ENCODE peak calls at places on chromosome 6, in six cellular contexts. M, Z, T, I, F and U are unnamed samples.

GRCh38 chr6:112384511-112384910 is 37.4 kb downstream of the RFPL4B start:
- DNase-seq in Z (no peak), T (no peak), I (peak), F (no peak), M (no peak), U (no peak)

GRCh38 chr6:33185654-33186187 is 6.5 kb downstream of the COL11A2 start:
- DNase-seq in F (no peak), I (no peak), T (no peak), M (no peak), Z (no peak), U (no peak)

GRCh38 chr6:43383021-43383667 is 13.7 kb upstream of the ZNF318 start:
- DNase-seq in Z (no peak), T (peak), M (no peak), I (peak), F (no peak), U (no peak)

GRCh38 chr6:170011233-170012142 is 260.1 kb downstream of the ERMARD start:
- DNase-seq in I (no peak), M (peak), T (no peak), Z (no peak), F (no peak), U (peak)

GRCh38 chr6:170452767-170453545 is 100.2 kb downstream of the PSMB1 start:
- DNase-seq in I (no peak), F (no peak), T (no peak), M (no peak), Z (peak), U (no peak)

GRCh38 chr6:139520321-139520768 is 145.9 kb upstream of the CITED2 start:
- DNase-seq in M (no peak), Z (no peak), T (peak), F (no peak), I (no peak), U (no peak)

GRCh38 chr6:44304282-44305199 is 8.6 kb downstream of the AARS2 start:
- DNase-seq in T (peak), Z (peak), I (peak), F (no peak), M (peak), U (no peak)

GRCh38 chr6:139129284-139129683 is 5.6 kb upstream of the HECA start:
- DNase-seq in M (no peak), T (no peak), Z (no peak), F (no peak), I (peak), U (no peak)

GRCh38 chr6:43771858-43772570 is 2.0 kb downstream of the VEGFA start:
- DNase-seq in Z (peak), M (peak), F (peak), I (peak), T (peak), U (peak)

GRCh38 chr6:154512214-154512613 is 1.7 kb upstream of the CNKSR3 start:
- DNase-seq in F (no peak), T (no peak), Z (no peak), I (no peak), M (no peak), U (no peak)
- H3K4me3 ChIP-seq in F (no peak), T (no peak), Z (no peak), I (no peak), M (no peak), U (no peak)

DNA sequence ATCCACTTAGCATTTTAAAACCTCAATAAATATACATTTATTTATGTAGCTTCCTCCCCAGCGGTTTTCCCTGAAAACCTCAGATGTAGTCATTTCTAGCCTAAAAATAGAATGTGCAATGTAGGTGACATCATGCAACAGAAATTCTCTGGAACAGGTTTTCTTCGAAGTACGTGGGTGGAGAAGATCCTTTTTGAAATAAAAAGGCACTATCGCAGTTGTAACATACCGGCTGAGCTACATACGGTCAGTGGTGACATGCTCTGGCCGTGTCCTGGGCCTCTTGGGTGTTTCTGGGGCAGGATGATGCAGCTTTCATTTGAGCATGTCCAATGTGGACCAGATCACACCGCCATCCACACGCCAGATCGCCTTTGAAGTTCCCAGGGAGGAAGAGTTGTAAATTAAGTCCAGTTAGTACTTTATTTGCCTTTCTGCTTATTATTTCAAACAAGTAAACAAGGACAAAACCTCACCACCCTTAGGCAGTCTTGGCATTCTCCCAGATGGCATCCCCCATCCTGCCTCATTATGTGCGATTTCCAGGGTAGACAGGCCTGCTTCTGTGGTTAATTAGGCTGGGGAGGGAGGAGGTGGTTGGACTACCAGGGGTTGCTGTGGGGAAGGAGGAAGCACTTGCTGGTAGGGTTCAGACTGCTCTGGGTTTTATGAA is 109.5 kb upstream of the CLDN20 start:
- DNase-seq in I (peak), T (peak), F (no peak), M (no peak), Z (no peak), U (no peak)
- H3K4me3 ChIP-seq in I (peak), T (no peak), F (no peak), M (no peak), Z (no peak), U (no peak)

DNA sequence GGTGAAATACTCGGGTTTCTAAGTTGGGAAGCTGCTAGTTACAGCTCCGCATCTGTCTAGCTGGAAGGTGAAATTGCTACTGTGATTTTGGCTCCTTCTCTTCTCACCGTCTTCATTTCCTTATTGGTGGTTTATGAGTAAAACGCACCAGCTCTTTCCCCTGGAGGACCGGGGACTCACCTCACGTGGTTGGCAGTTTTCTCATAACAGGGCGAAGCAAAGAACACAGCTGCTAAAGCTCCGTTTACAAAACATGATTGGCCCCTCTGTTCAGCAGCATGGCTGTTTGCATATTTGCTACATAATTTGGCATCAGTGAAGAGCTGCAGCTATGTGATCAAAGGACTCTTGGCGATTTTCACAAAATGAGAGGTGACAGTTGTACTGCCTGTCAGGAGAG is 20.5 kb upstream of the TMEM181 start:
- DNase-seq in M (no peak), F (no peak), Z (no peak), T (no peak), I (no peak), U (no peak)
- H3K4me3 ChIP-seq in M (no peak), F (no peak), Z (no peak), T (no peak), I (no peak), U (no peak)

DNA sequence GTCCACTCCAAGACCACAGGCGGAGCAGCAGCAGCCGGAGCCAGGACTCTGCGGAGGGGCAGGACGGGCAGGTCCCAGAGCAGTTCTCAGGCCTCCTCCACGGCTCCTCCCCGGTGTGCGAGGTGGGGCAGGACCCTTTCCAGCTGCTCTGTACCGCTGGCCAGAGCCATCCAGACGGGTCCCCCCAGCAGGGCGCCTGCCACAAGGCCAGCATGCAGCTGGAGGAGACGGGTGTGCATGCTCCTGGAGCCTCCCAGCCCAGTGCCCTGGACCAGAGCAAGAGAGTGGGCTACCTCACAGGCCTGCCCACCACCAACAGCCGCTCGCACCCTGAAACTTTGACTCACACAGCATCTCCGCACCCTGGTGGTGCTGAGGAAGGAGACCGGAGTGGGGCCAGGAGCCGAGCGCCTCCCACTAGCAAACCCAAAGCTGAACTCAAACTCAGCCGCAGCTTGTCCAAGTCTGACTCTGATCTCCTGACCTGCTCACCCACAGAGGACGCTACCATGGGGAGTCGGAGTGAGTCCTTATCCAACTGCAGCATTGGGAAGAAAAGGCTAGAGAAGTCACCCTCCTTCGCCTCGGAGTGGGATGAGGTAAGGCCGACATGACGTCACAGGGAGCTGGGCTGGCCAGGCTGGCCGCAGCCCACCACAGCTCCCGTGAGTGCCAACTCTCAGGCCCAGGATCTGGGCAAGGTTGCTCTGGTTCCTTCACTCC is 123.5 kb downstream of the TCP11 start:
- DNase-seq in M (no peak), F (no peak), T (no peak), Z (peak), I (no peak), U (peak)
- H3K4me3 ChIP-seq in M (no peak), F (no peak), T (no peak), Z (no peak), I (peak), U (peak)

GRCh38 chr6:126720326-126720725 is 380.4 kb downstream of the CENPW start:
- DNase-seq in I (peak), M (no peak), Z (no peak), T (no peak), F (no peak), U (no peak)

GRCh38 chr6:126723541-126724170 is 383.7 kb downstream of the CENPW start:
- DNase-seq in Z (no peak), T (no peak), F (no peak), M (no peak), I (peak), U (no peak)

GRCh38 chr6:126721581-126722145 is 381.7 kb downstream of the CENPW start:
- DNase-seq in F (no peak), I (peak), Z (no peak), T (peak), M (no peak), U (no peak)

GRCh38 chr6:126724821-126725220 is 384.9 kb downstream of the CENPW start:
- DNase-seq in Z (no peak), M (no peak), F (no peak), T (no peak), I (no peak), U (no peak)
- H3K4me3 ChIP-seq in Z (no peak), M (no peak), F (no peak), T (no peak), I (no peak), U (no peak)

GRCh38 chr6:69279805-69280204 is 517.0 kb downstream of the LMBRD1 start:
- DNase-seq in F (no peak), M (peak), Z (no peak), I (no peak), T (no peak), U (no peak)

GRCh38 chr6:69276204-69276603 is 520.6 kb downstream of the LMBRD1 start:
- DNase-seq in T (no peak), Z (no peak), I (no peak), F (no peak), M (no peak), U (no peak)
- H3K4me3 ChIP-seq in T (no peak), Z (no peak), I (no peak), F (no peak), M (no peak), U (no peak)

DNA sequence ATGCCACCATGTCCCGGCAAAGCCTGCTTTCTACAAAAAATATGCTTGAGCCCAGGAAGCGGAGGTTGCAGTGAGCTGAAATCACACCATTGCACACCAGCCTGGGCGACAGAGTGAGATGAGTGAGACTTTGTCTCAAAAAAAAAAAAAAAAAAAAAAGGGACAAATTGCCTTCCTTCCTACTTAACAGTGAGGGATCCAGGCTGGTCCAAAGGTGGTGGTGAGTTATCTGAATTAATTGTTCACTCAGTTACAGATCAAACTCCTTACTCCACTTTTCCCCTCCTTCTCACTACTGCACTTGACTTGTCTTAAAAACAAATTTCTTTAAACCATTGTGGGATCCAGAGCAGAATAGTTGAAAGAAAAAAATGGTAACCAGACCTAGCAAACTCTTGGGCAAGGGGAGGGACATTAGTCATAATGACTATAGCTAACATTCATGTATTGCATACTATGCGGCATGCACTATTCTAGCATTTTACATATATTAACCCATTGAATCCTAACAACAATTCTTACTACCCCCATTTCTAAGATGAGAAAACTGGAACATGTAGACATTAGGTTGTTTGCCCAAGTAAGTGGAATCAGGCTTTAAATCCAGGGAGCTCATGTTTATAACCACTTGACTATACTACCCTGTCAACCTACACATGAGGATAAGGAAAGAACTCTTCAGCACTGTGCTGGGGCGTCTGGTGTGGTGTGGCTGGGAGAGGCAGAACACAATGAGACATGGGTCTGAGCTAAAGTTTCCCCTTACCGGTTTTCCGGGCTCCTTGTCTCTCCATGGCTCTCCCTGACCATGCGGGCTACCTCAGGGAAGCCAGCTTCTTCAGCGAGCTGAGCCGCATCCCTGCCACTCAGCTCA is 1.5 kb downstream of the GPANK1 start:
- DNase-seq in F (no peak), M (no peak), T (peak), Z (no peak), I (peak), U (no peak)
- H3K4me3 ChIP-seq in F (peak), M (peak), T (peak), Z (peak), I (peak), U (peak)

GRCh38 chr6:11172501-11173337 is 59.7 kb downstream of the NEDD9 start:
- DNase-seq in I (peak), F (peak), T (peak), Z (peak), M (peak), U (peak)
- H3K4me3 ChIP-seq in I (no peak), F (no peak), T (peak), Z (no peak), M (no peak), U (no peak)

GRCh38 chr6:46014511-46015118 is 1.0 kb downstream of the CLIC5 start:
- DNase-seq in I (no peak), Z (peak), F (no peak), M (peak), T (no peak), U (peak)
- H3K4me3 ChIP-seq in I (peak), Z (peak), F (peak), M (peak), T (peak), U (peak)

GRCh38 chr6:41720783-41721182 is 14.6 kb downstream of the TFEB start:
- DNase-seq in Z (no peak), M (no peak), T (no peak), F (no peak), I (no peak), U (no peak)

GRCh38 chr6:41723936-41724637 is 11.3 kb downstream of the TFEB start:
- DNase-seq in F (no peak), M (no peak), T (no peak), I (no peak), Z (no peak), U (no peak)

GRCh38 chr6:41724638-41725501 is 10.5 kb downstream of the TFEB start:
- DNase-seq in I (peak), M (no peak), F (no peak), Z (no peak), T (no peak), U (no peak)

GRCh38 chr6:41721396-41721795 is 14.0 kb downstream of the TFEB start:
- DNase-seq in T (no peak), F (no peak), Z (no peak), M (no peak), I (no peak), U (no peak)

GRCh38 chr6:41723178-41723935 is 12.1 kb downstream of the TFEB start:
- DNase-seq in I (peak), Z (peak), F (peak), T (peak), M (no peak), U (peak)
- H3K4me3 ChIP-seq in I (no peak), Z (no peak), F (peak), T (no peak), M (no peak), U (no peak)